ENCODE peak calls at places on chromosomes 5 and 9, in seven cellular contexts. M, L, C, B, E, Y and J are unnamed samples.

GRCh38 chr9:90998573-90998972 is 197.0 kb downstream of the SYK start:
- DNase-seq in M (no peak), L (no peak), C (no peak), B (no peak), E (no peak), Y (no peak), J (no peak)

GRCh38 chr9:126347911-126348760 is 21.5 kb downstream of the MVB12B start:
- DNase-seq in M (no peak), L (no peak), C (no peak), B (peak; percentile 84), E (no peak), Y (no peak), J (no peak)

GRCh38 chr5:158485604-158486081 is 614.1 kb downstream of the EBF1 start:
- DNase-seq in M (peak; percentile 15), L (peak; percentile 61), C (peak; percentile 55), B (peak; percentile 32), E (no peak), Y (peak; percentile 15), J (no peak)

GRCh38 chr9:19998823-19999455 is 210.1 kb upstream of the SLC24A2 start:
- DNase-seq in M (no peak), L (no peak), C (no peak), B (no peak), E (no peak), Y (no peak), J (no peak)

GRCh38 chr9:136662326-136662655 is 425 bp upstream of the EGFL7 start:
- DNase-seq in M (no peak), L (no peak), C (no peak), B (no peak), E (no peak), Y (no peak), J (no peak)

GRCh38 chr5:124907098-124907644 is 160.7 kb upstream of the ZNF608 start:
- DNase-seq in M (no peak), L (no peak), C (no peak), B (no peak), E (no peak), Y (no peak), J (peak; percentile 77)

GRCh38 chr5:173301695-173302545 is 26.3 kb downstream of the STC2 start:
- DNase-seq in M (no peak), L (no peak), C (no peak), B (no peak), E (no peak), Y (no peak), J (no peak)

GRCh38 chr5:173472164-173472563 is 143.9 kb upstream of the STC2 start:
- DNase-seq in M (peak; percentile 56), L (peak; percentile 51), C (peak; percentile 87), B (peak; percentile 53), E (peak; percentile 99), Y (peak; percentile 91), J (peak; percentile 89)

DNA sequence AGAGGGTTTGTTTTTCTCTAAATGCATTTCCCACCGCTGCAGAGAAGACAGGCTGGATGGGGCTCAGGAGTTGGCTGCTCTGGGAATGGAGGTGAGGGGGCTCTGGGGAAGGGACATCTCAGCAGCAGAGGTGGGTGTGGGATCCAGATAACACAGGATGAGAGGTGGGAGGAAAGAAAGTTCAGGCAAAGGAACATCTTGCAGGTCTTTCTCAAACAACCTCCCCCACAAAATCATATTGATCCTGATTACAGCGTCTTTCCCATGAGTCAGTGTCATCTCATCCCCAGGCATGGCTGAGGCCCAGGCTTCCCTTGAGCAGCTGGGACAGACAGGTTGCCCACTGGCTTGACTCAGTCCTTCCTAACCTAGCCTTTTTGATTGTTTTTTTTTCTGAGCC is 11.3 kb upstream of the ACSL6 start:
- DNase-seq in M (no peak), L (no peak), C (no peak), B (no peak), E (no peak), Y (no peak), J (no peak)
- H3K36me3 ChIP-seq in M (no peaks in the 10 kb centered on the region), L (no peaks in the 10 kb centered on the region), C (no peaks in the 10 kb centered on the region), B (no peaks in the 10 kb centered on the region), E (no peaks in the 10 kb centered on the region), Y (no peaks in the 10 kb centered on the region), J (no peaks in the 10 kb centered on the region)

DNA sequence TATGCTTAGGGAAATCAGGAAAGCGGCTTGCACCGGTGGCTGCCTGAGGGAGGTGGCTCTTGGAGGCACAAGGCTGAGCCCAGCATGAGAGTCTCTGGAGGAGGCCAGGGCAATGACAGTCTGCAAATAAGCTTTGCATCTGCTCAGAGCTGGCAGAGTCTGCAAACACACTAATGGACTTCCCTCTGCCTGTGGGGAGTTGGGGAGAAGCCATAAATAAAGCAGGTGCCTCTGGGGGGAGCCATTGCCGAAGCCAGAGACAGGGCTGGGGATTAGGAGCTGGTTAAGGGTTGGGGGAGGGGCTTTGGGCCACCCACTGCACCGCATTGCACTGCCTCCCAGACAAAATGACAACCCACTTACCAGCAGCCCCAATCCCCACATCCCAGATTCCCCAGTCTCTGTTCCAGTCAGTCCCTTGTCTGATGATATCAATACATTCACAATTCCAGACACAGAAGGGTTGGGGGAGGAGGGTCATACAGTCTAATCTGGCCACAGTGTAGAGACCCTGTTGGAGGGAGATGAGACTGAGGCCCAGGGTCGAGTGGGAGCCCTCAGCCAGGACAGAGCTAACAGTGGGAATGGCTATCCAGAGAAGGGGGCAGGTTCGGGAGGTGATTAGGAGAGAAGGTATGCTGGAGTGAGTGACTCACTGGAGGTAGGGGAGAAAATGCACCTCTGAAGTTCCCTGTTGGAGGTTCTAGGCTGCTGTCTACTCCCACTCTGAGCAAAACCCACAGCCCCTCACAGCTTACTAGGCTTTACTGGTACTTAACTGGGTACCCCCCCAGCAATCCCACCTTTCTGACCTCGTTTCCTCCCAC is 53.7 kb downstream of the PAX5 start:
- DNase-seq in M (no peak), L (no peak), C (no peak), B (no peak), E (no peak), Y (no peak), J (no peak)
- TF ChIP-seq CTCF in M (no peak), L (no peak), C (no peak), B (no peak), E (no peak), Y (no peak), J (no peak)

DNA sequence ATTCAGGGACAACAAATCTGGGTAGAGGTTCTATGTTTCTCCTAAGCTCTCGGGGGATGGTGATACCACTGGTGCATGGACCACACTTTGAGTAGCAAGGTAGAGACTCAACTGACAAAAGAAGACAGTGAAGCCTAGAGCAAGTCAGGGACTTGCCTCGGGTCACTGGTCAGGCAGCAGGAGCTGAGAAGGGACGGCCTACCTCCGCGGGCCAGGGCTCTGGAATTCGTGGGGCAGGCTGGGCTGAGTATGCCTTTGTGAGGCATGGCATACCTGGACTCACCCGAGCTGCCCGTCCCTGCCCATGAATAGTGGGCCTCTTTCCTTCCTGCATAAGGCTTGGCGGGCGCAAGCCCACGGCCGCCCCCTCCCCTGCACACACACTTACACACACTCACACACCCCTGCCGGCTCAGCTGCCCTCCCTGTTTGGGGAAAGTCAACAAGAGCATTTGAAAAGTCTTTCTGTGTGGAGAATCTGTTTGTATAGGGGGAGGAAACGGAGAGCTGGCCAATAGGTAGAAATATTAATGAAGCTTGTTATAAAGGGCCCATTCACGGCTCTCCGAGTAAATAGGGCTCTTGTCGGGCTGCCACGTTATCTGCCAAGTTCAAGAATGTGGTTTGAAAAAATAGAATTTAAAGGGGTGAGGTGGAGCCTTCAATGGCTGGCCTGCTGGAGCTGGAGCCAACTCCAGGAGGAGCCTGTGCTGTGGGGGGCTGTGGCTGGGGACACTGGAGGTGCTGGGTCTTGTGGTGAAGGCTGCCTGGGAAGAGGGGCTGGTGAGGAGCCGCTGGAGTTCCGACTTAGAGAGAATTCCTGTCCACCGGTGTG is 19.1 kb upstream of the KIF12 start:
- DNase-seq in M (no peak), L (no peak), C (no peak), B (peak; percentile 59), E (no peak), Y (peak; percentile 75), J (peak; percentile 54)
- H3K4me1 ChIP-seq in M (peaks cover 19% of the 10 kb centered on the region), L (no peaks in the 10 kb centered on the region), C (peaks cover 5% of the 10 kb centered on the region), B (peaks cover 1% of the 10 kb centered on the region), E (peaks cover 3% of the 10 kb centered on the region), Y (peaks cover 6% of the 10 kb centered on the region), J (peaks cover 32% of the 10 kb centered on the region)

GRCh38 chr9:100295240-100295639 is 57.5 kb downstream of the TEX10 start:
- DNase-seq in M (no peak), L (no peak), C (no peak), B (no peak), E (no peak), Y (peak; percentile 11), J (no peak)
- H3K36me3 ChIP-seq in M (peaks cover 89% of the 10 kb centered on the region), L (no peaks in the 10 kb centered on the region), C (no peaks in the 10 kb centered on the region), B (peaks cover 22% of the 10 kb centered on the region), E (peaks cover 46% of the 10 kb centered on the region), Y (no peaks in the 10 kb centered on the region), J (peaks cover 39% of the 10 kb centered on the region)

DNA sequence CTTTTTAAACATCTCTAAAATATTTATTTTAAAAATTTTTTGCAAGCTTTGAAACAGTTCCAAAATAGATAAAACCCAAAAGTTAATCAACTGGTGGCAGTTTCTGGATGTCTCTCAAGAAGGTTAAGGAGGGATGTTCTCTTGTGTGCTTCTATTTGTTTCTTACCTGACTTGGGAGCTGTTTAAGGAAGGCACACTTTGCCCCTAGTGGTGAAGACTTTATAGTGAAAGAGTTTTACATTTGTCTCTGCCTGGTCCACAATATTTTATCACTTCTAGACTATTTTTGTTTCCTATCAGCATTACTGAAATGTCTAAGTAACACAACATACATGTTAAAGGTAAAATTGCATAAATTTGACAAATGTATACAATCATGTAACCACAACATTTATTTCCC is 552.8 kb downstream of the SEMA5A start:
- DNase-seq in M (no peak), L (no peak), C (no peak), B (no peak), E (no peak), Y (no peak), J (no peak)
- TF ChIP-seq CTCF in M (no peak), L (no peak), C (no peak), B (no peak), E (peak; percentile 40), Y (no peak), J (no peak)

GRCh38 chr5:83475540-83476469 is 4.3 kb downstream of the VCAN start:
- DNase-seq in M (no peak), L (no peak), C (no peak), B (no peak), E (peak; percentile 92), Y (no peak), J (no peak)

GRCh38 chr5:83473344-83474169 is 2.0 kb downstream of the VCAN start:
- DNase-seq in M (peak; percentile 89), L (peak; percentile 89), C (peak; percentile 95), B (peak; percentile 83), E (peak; percentile 98), Y (peak; percentile 65), J (peak; percentile 97)

GRCh38 chr5:83476470-83476817 is 4.9 kb downstream of the VCAN start:
- DNase-seq in M (no peak), L (no peak), C (no peak), B (no peak), E (no peak), Y (no peak), J (no peak)

GRCh38 chr5:83474170-83474796 is 2.7 kb downstream of the VCAN start:
- DNase-seq in M (peak; percentile 84), L (peak; percentile 51), C (peak; percentile 68), B (peak; percentile 59), E (peak; percentile 88), Y (peak; percentile 28), J (peak; percentile 95)

GRCh38 chr5:83474986-83475385 is 3.4 kb downstream of the VCAN start:
- DNase-seq in M (no peak), L (no peak), C (no peak), B (no peak), E (no peak), Y (no peak), J (peak; percentile 61)
- H3K4me1 ChIP-seq in M (peaks cover 43% of the 10 kb centered on the region), L (no peaks in the 10 kb centered on the region), C (peaks cover 10% of the 10 kb centered on the region), B (peaks cover 12% of the 10 kb centered on the region), E (peaks cover 3% of the 10 kb centered on the region), Y (peaks cover 5% of the 10 kb centered on the region), J (no peaks in the 10 kb centered on the region)